ENCODE peak calls at places on chromosomes 4 and X, in seven cellular contexts. F, W, T, E, G, H and A are unnamed samples.

GRCh38 chr4:48681856-48682255 is 98.2 kb downstream of the FRYL start:
- DNase-seq in F (peak; percentile 71), G (no peak), H (peak; percentile 69), T (no peak), E (no peak), W (peak; percentile 33), A (peak; percentile 57)

GRCh38 chr4:8164194-8164565 is 5.6 kb upstream of the ABLIM2 start:
- DNase-seq in F (no peak), H (peak; percentile 33), W (no peak), G (no peak), T (peak; percentile 80), E (no peak), A (no peak)

GRCh38 chrX:136147320-136147901 is at the start of gene FHL1:
- DNase-seq in T (peak; percentile 57), F (peak; percentile 21), W (peak; percentile 40), E (peak; percentile 18), G (no peak), H (peak; percentile 41), A (no peak)

GRCh38 chr4:29390921-29391320 is 1329.2 kb upstream of the PCDH7 start:
- DNase-seq in T (no peak), E (no peak), H (no peak), F (no peak), W (no peak), G (no peak), A (no peak)

GRCh38 chrX:103783971-103784370 is 7.3 kb downstream of the PLP1 start:
- DNase-seq in H (no peak), T (no peak), E (no peak), W (no peak), F (peak; percentile 24), G (no peak), A (no peak)

GRCh38 chr4:52037730-52038108 is 380 bp downstream of the SGCB start:
- DNase-seq in E (peak; percentile 18), F (peak; percentile 35), G (no peak), W (peak; percentile 26), H (no peak), T (no peak), A (peak; percentile 50)

GRCh38 chr4:123259676-123260428 is 136.7 kb upstream of the SPRY1 start:
- DNase-seq in W (no peak), G (no peak), H (no peak), T (no peak), F (no peak), E (no peak), A (no peak)

GRCh38 chrX:88604433-88605221 is 142.4 kb upstream of the CPXCR1 start:
- DNase-seq in W (peak; percentile 77), G (no peak), H (no peak), E (no peak), T (no peak), F (peak; percentile 37), A (peak; percentile 0)

GRCh38 chr4:183441276-183441675 is 3.2 kb upstream of the CDKN2AIP start:
- DNase-seq in F (no peak), H (no peak), T (no peak), G (no peak), W (peak; percentile 58), E (no peak), A (no peak)

GRCh38 chrX:40863671-40864070 is 128.3 kb upstream of the MED14 start:
- DNase-seq in G (no peak), F (no peak), T (no peak), W (no peak), H (no peak), E (no peak), A (no peak)

GRCh38 chr4:128031756-128032384 is 29.2 kb upstream of the LARP1B start:
- DNase-seq in W (no peak), E (no peak), G (no peak), F (no peak), T (no peak), H (no peak), A (no peak)

GRCh38 chr4:91963489-91963888 is 340.3 kb upstream of the GRID2 start:
- DNase-seq in E (no peak), W (peak; percentile 45), F (peak; percentile 82), H (peak; percentile 60), T (no peak), G (no peak), A (peak; percentile 53)

GRCh38 chr4:138835833-138836521 is 179.6 kb upstream of the NOCT start:
- DNase-seq in E (no peak), F (peak; percentile 41), T (peak; percentile 37), H (peak; percentile 62), G (no peak), W (peak; percentile 63), A (peak; percentile 23)

GRCh38 chr4:25088342-25088952 is 57.7 kb upstream of the LGI2 start:
- DNase-seq in H (no peak), T (no peak), W (no peak), G (no peak), E (no peak), F (no peak), A (no peak)

GRCh38 chrX:136880003-136880451 is 498 bp downstream of the RBMX start:
- DNase-seq in G (no peak), F (peak; percentile 11), H (peak; percentile 14), E (peak; percentile 22), T (peak; percentile 36), W (no peak), A (no peak)

GRCh38 chr4:163922302-163922701 is 427.8 kb downstream of the TMA16 start:
- DNase-seq in E (no peak), F (no peak), G (no peak), W (no peak), T (no peak), H (peak; percentile 34), A (no peak)

GRCh38 chrX:118178450-118178849 is 61.8 kb upstream of the KLHL13 start:
- DNase-seq in E (no peak), W (no peak), F (no peak), T (no peak), G (no peak), H (no peak), A (no peak)

GRCh38 chr4:153729901-153730300 is 29.9 kb downstream of the RNF175 start:
- DNase-seq in T (no peak), F (no peak), H (no peak), E (no peak), W (no peak), G (no peak), A (no peak)

GRCh38 chr4:87423313-87424031 is 1.1 kb downstream of the NUDT9 start:
- DNase-seq in E (no peak), T (peak; percentile 51), G (no peak), F (no peak), W (no peak), H (peak; percentile 41), A (peak; percentile 14)

GRCh38 chrX:13180807-13181206 is 136.4 kb upstream of the FAM9C start:
- DNase-seq in E (no peak), F (peak; percentile 82), T (no peak), G (no peak), W (peak; percentile 91), H (peak; percentile 75), A (peak; percentile 56)

GRCh38 chr4:120658772-120659171 is 263.8 kb downstream of the PRDM5 start:
- DNase-seq in W (no peak), F (peak; percentile 16), T (no peak), E (no peak), H (no peak), G (no peak), A (no peak)

GRCh38 chr4:94171616-94172015 is 36.0 kb upstream of the SMARCAD1 start:
- DNase-seq in H (no peak), E (no peak), F (peak; percentile 4), W (peak; percentile 15), G (no peak), T (no peak), A (no peak)

GRCh38 chr4:55366621-55367020 is 20.6 kb downstream of the SRD5A3 start:
- DNase-seq in T (no peak), F (no peak), W (no peak), H (no peak), E (no peak), G (no peak), A (peak; percentile 50)

GRCh38 chr4:70936200-70936787 is 34.1 kb downstream of the MOB1B start:
- DNase-seq in F (no peak), H (no peak), T (no peak), E (no peak), W (no peak), G (no peak), A (no peak)

DNA sequence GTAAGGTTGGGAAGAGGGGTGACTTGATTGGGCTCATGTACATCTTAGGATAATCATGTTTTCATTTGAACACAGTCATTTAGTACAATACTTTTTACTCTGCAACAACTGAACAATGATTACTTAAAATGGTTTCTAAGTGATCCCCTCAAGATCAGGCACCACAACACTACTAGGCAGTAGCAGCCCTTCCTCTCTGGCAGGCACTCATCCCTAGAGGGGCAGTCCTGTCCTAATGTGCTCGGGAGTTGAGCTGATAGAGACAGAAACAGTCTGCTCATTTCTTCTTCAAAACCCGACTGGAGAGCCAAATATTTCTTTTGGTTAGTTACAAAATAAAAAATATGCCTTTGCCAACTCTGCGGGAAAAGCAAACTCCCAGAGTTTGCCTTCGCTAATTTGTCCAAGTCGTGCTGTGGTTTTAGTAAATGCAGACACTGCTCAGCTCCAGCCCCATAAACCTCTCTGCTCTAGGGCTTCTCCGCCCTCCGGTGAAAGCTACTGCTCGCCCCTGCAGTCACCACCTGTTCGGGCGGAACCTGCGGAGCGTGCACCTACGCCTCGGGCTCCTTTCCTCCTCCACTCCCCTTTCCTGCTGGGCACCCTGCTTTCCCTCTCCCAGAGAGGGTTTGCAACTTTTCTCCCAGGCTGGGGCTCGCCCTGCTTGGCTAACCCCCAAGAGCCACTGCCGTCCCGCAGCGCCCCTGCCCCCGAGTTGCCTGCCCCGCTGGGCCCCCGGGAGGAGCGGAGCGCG is 524 bp upstream of the NPNT start:
- DNase-seq in G (no peak), E (no peak), F (no peak), H (peak; percentile 54), W (peak; percentile 63), T (peak; percentile 74), A (peak; percentile 32)
- H3K4me3 ChIP-seq in G (peak overlapping the region; percentile 89), E (peak overlapping the region; percentile 43), F (no peak overlapping the region), H (peak overlapping the region; percentile 53), W (peak overlapping the region; percentile 90), T (peak overlapping the region; percentile 64), A (peak overlapping the region; percentile 16)

DNA sequence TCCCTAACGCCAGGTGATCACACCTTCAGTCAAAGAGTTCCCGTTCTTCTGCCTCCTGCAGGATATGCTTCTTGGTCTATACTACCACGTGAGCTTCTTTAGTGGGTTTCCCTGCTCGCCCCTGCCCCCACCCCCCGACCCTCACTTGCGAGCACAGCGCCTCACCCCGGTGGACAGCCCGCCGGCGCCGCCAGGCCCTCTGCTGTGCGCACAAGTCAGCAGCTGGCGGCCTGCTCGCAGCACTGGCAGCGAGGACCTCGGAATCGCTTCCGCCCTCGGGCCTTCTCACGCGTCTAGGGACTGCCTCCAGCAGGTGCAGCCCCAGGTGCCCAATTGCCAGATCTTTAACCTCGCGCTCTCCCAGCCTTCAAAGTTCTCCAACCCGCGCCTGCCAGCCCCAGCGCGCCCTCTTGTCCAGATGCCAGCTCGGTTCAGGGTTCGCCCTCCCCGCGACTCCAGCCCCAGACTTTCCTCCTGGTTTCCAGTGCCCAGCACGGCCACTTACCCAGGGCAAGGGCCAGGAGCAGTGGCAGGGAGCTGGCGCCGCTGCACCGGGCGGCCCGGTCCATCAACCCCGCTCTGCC is 474 bp downstream of the BTC start:
- DNase-seq in H (peak; percentile 44), E (peak; percentile 37), T (peak; percentile 91), W (peak; percentile 63), F (peak; percentile 24), G (peak; percentile 7), A (peak; percentile 24)
- TF ChIP-seq CTCF in H (peak; percentile 31), E (peak; percentile 44), T (peak; percentile 29), W (peak; percentile 72), F (peak; percentile 25), G (peak; percentile 46), A (peak; percentile 55)

GRCh38 chrX:132482632-132483031 is 6.2 kb downstream of the MBNL3 start:
- DNase-seq in F (no peak), H (no peak), W (no peak), G (no peak), E (no peak), T (no peak), A (no peak)
- H3K4me3 ChIP-seq in F (no peak overlapping the region), H (no peak overlapping the region), W (no peak overlapping the region), G (no peak overlapping the region), E (no peak overlapping the region), T (no peak overlapping the region), A (no peak overlapping the region)

GRCh38 chr4:186137193-186137792 is 32.8 kb downstream of the FAM149A start:
- DNase-seq in F (peak; percentile 56), E (peak; percentile 11), G (no peak), W (peak; percentile 45), T (peak; percentile 33), H (peak; percentile 28), A (peak; percentile 39)
- TF ChIP-seq CTCF in F (peak; percentile 72), E (peak; percentile 67), G (peak; percentile 72), W (peak; percentile 65), T (peak; percentile 20), H (peak; percentile 65), A (peak; percentile 67)